ENCODE peak calls at places on chromosomes 16 and 17, in five cellular contexts. A is CD8-positive, alpha-beta T cell; L is MM.1S; V is small intestine; R is Peyer's patch. I is an unnamed sample.

GRCh38 chr16:53089434-53090270 is 34.9 kb downstream of the CHD9 start:
- DNase-seq in R (no peak), A (no peak), L (no peak), V (peak; percentile 48), I (no peak)

GRCh38 chr17:66564992-66565465 is 262.6 kb downstream of the PRKCA start:
- DNase-seq in A (no peak), L (no peak), R (no peak), V (no peak), I (no peak)

GRCh38 chr16:2194166-2194834 is 2.1 kb downstream of the CASKIN1 start:
- DNase-seq in R (no peak), A (no peak), V (no peak), L (no peak), I (peak; percentile 71)

GRCh38 chr17:64128787-64129514 is 993 bp downstream of the ERN1 start:
- DNase-seq in R (no peak), A (no peak), V (peak; percentile 69), L (no peak), I (no peak)

GRCh38 chr16:57299009-57299718 is 14.7 kb upstream of the PLLP start:
- DNase-seq in L (no peak), V (no peak), R (no peak), A (no peak), I (no peak)

GRCh38 chr16:71297252-71297651 is 8.1 kb upstream of the CMTR2 start:
- DNase-seq in R (no peak), V (no peak), A (no peak), L (no peak), I (no peak)

GRCh38 chr17:32621612-32622312 is 135.0 kb downstream of the CDK5R1 start:
- DNase-seq in L (no peak), A (no peak), V (peak; percentile 16), R (no peak), I (no peak)

GRCh38 chr16:70454221-70455034 is at the start of gene FCSK:
- DNase-seq in V (peak; percentile 82), A (peak; percentile 56), R (peak; percentile 54), L (peak; percentile 70), I (peak; percentile 62)

GRCh38 chr16:3147757-3148104 is 12.9 kb downstream of the ZNF213 start:
- DNase-seq in A (no peak), L (no peak), R (no peak), V (no peak), I (no peak)

GRCh38 chr17:71601894-71602504 is 518.8 kb upstream of the SOX9 start:
- DNase-seq in R (no peak), A (no peak), L (no peak), V (peak; percentile 9), I (no peak)

GRCh38 chr17:58702045-58702476 is 9.7 kb downstream of the RAD51C start:
- DNase-seq in A (no peak), R (no peak), V (no peak), L (no peak), I (no peak)

GRCh38 chr16:27618611-27619380 is 68.9 kb downstream of the KATNIP start:
- DNase-seq in V (no peak), R (no peak), A (no peak), L (no peak), I (no peak)

GRCh38 chr16:24731722-24732419 is 2.4 kb downstream of the TNRC6A start:
- DNase-seq in V (peak; percentile 18), R (no peak), A (no peak), L (no peak), I (no peak)

GRCh38 chr17:57142925-57143324 is 57.9 kb downstream of the AKAP1 start:
- DNase-seq in V (peak; percentile 68), L (no peak), A (no peak), R (no peak), I (no peak)

GRCh38 chr17:16215002-16215272 is 397 bp downstream of the NCOR1 start:
- DNase-seq in R (peak; percentile 50), L (peak; percentile 42), A (no peak), V (no peak), I (peak; percentile 55)

GRCh38 chr17:82917656-82918345 is 78.0 kb upstream of the ZNF750 start:
- DNase-seq in V (no peak), A (peak; percentile 21), L (no peak), R (no peak), I (no peak)

GRCh38 chr16:57192720-57193486 is 6.8 kb downstream of the RSPRY1 start:
- DNase-seq in R (no peak), A (no peak), L (peak; percentile 10), V (no peak), I (no peak)

GRCh38 chr17:81722184-81723120 is 10.4 kb downstream of the SLC25A10 start:
- DNase-seq in V (peak; percentile 88), L (peak; percentile 67), R (no peak), A (no peak), I (no peak)

GRCh38 chr16:89764711-89765201 is 43.4 kb downstream of the ZNF276 start:
- DNase-seq in A (peak; percentile 20), R (peak; percentile 86), V (peak; percentile 96), L (peak; percentile 83), I (peak; percentile 48)

GRCh38 chr16:27169511-27170071 is 33.7 kb upstream of the KDM8 start:
- DNase-seq in A (peak; percentile 54), V (peak; percentile 50), L (peak; percentile 74), R (peak; percentile 47), I (peak; percentile 9)

GRCh38 chr17:67359960-67360817 is 6.2 kb downstream of the PSMD12 start:
- DNase-seq in V (no peak), L (peak; percentile 13), A (no peak), R (no peak), I (no peak)

GRCh38 chr17:70976447-70976846 is 807.1 kb downstream of the KCNJ2 start:
- DNase-seq in R (no peak), A (no peak), V (no peak), L (no peak), I (no peak)

GRCh38 chr17:82752371-82753200 is 721 bp downstream of the TBCD start:
- DNase-seq in R (no peak), V (peak; percentile 29), A (no peak), L (peak; percentile 33), I (no peak)

GRCh38 chr17:64209983-64210382 is 53.1 kb downstream of the TEX2 start:
- DNase-seq in A (no peak), V (no peak), R (no peak), L (no peak), I (no peak)

GRCh38 chr16:62940573-62940972 is 904.3 kb upstream of the CDH8 start:
- DNase-seq in V (no peak), A (no peak), R (no peak), L (no peak), I (no peak)

GRCh38 chr17:22512057-22512456 is 819.7 kb downstream of the KCNJ18 start:
- DNase-seq in V (no peak), L (no peak), A (no peak), R (no peak), I (no peak)

GRCh38 chr17:62134397-62134796 is 69.3 kb upstream of the MED13 start:
- DNase-seq in A (no peak), V (no peak), R (no peak), L (no peak), I (no peak)

GRCh38 chr17:44197980-44198720 is 1.5 kb downstream of the ATXN7L3 start:
- DNase-seq in A (peak; percentile 34), L (peak; percentile 64), R (peak; percentile 54), V (peak; percentile 48), I (no peak)

GRCh38 chr17:61284174-61284573 is 115.5 kb upstream of the TBX2 start:
- DNase-seq in L (no peak), A (no peak), R (no peak), V (no peak), I (no peak)

GRCh38 chr16:3756113-3756512 is 38.8 kb upstream of the TRAP1 start:
- DNase-seq in R (no peak), L (no peak), A (no peak), V (no peak), I (no peak)

GRCh38 chr17:6551356-6551755 is 5.0 kb downstream of the PITPNM3 start:
- DNase-seq in R (no peak), V (no peak), L (no peak), A (no peak), I (no peak)

GRCh38 chr17:6506679-6507231 is 49.6 kb downstream of the PITPNM3 start:
- DNase-seq in L (no peak), V (peak; percentile 55), R (no peak), A (no peak), I (no peak)

GRCh38 chr17:27490391-27490790 is 34.1 kb downstream of the KSR1 start:
- DNase-seq in L (no peak), V (no peak), R (no peak), A (no peak), I (no peak)
- H3K4me3 ChIP-seq in L (no peak overlapping the region), V (no peak overlapping the region), R (no peak overlapping the region), A (no peak overlapping the region), I (no peak overlapping the region)

DNA sequence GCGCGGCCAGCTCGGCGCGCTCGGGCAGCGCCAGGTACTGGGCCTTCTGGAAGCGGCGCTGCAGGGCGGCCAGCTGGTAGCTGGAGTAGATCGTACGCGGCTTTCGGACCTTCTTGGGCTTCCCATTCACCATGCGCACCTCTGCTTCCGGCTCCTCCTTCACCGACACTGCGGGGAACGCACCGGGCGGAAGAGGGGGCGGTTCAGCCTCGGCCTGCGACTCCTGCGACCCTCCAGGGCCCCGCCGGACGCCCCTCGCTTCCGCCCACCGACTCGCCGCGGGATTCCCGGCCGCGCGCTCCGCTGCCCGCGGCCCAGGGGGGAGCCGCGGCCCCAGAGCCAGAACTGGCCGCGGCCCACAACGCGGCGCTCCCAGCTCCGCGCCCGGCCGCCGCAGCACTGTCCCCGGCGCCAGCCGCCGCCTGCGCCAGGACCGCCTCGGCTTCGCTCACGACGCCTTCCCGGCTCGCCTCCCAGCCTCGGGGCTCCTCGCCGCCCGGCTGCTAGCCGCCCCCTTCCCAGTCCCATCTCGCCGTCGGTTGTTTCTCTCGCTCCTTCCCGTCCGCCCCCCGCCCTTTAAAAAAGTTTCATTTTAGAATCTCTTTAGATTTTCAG is 1.5 kb downstream of the DLX3 start:
- DNase-seq in R (peak; percentile 21), V (peak; percentile 27), A (no peak), L (no peak), I (no peak)
- H3K27me3 ChIP-seq in R (peaks cover 23% of the 10 kb centered on the region), V (peaks cover 56% of the 10 kb centered on the region), A (peaks cover 31% of the 10 kb centered on the region), L (peaks cover 92% of the 10 kb centered on the region), I (peaks cover 88% of the 10 kb centered on the region)

DNA sequence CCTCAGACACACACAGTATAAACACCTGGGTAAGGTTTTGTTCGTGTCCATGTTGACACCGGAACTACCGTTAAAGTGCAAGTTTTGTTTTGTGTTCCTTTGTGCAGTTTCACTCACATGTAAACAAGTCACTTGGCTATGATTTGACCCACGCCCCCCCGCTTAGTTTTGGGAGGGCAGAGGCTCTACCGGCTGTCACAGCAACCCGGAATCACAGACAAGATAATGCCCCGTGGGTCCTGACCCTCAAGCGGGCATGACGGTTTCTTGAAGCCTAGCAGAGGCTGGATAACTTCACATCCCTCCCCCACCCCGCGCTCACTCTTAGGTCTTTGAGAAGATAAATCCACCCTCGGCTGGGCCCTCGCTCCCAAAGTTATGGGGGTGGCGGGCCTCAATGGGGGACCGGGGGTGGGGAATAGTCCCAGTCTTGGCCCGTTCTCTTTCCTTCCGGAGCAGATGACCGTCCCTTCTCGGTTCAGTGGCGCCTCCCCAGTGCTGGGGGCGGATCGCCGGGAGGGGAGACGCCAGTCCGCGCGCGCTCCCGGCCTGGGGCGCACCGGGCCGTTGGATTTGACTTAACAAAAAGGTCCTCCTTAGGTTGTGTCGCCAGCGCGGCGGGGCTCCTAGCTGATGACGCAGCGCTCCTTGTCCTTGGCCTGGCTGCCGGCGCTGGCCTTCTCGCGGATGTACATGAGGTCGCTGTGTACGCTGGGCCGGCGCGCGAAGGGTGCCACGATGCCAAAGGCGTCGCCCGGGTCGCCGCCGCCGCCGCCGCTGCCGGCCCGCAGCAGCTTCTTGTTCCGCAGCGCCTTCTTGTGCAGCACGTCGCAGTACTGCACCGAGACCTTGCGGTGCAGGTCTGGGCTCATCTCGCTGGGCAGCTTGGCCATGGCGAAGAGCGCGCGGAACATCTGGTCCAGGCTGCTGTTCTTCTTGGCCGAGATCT is 1.4 kb downstream of the RASD1 start:
- DNase-seq in A (no peak), V (peak; percentile 32), R (no peak), L (peak; percentile 35), I (peak; percentile 47)
- H3K4me3 ChIP-seq in A (peak overlapping the region; percentile 76), V (peak overlapping the region; percentile 36), R (peak overlapping the region; percentile 63), L (peak overlapping the region; percentile 17), I (peak overlapping the region; percentile 67)

GRCh38 chr17:79738643-79739042 is 7.9 kb downstream of the ENPP7 start:
- DNase-seq in R (no peak), L (no peak), V (no peak), A (no peak), I (no peak)
- H3K27me3 ChIP-seq in R (no peaks in the 10 kb centered on the region), L (peaks cover 91% of the 10 kb centered on the region), V (peaks cover 7% of the 10 kb centered on the region), A (no peaks in the 10 kb centered on the region), I (no peaks in the 10 kb centered on the region)